ENCODE peak calls at places on chromosome 9, in six cellular contexts. L is left lobe of liver; B is activated T-cell treated with anti-CD3 and anti-CD28 coated beads, Interleukin-2, amount 50 U/mL, for 4 hours; D is mucosa of descending colon; R is left cardiac atrium; U is left ventricle myocardium superior. W is an unnamed sample.

GRCh38 chr9:111599948-111600343 is 499 bp upstream of the PTGR1 start:
- ATAC-seq in B (no peak), D (peak), L (peak), U (peak), R (peak), W (peak)

GRCh38 chr9:133701981-133702797 is 36.0 kb downstream of the SARDH start:
- ATAC-seq in L (peak), D (peak), B (peak), U (peak), R (peak), W (peak)

GRCh38 chr9:128288273-128289004 is 12.4 kb downstream of the SWI5 start:
- ATAC-seq in R (no peak), D (no peak), U (no peak), L (no peak), B (no peak), W (no peak)

GRCh38 chr9:5879419-5880181 is 11.1 kb upstream of the MLANA start:
- ATAC-seq in D (peak), U (no peak), B (no peak), L (no peak), R (no peak), W (peak)

GRCh38 chr9:112411626-112412027 is 31.7 kb downstream of the HSDL2 start:
- ATAC-seq in L (peak), B (no peak), R (no peak), U (no peak), D (no peak), W (peak)

GRCh38 chr9:110744753-110745522 is 76.3 kb downstream of the MUSK start:
- ATAC-seq in D (peak), U (peak), L (no peak), B (no peak), R (peak), W (peak)

GRCh38 chr9:121298689-121299112 is 30.7 kb downstream of the GSN start:
- ATAC-seq in U (peak), B (no peak), D (peak), R (peak), L (no peak), W (peak)

GRCh38 chr9:129932303-129933151 is 97.3 kb downstream of the USP20 start:
- ATAC-seq in B (peak), D (no peak), R (no peak), L (no peak), U (peak), W (no peak)

GRCh38 chr9:136012651-136013050 is 51.5 kb upstream of the UBAC1 start:
- ATAC-seq in D (no peak), L (no peak), U (peak), B (no peak), R (no peak), W (no peak)

GRCh38 chr9:76655121-76655531 is 109.1 kb upstream of the PCA3 start:
- ATAC-seq in L (no peak), B (peak), D (no peak), U (no peak), R (no peak), W (no peak)

GRCh38 chr9:29773676-29774075 is 2200.4 kb upstream of the C9orf72 start:
- ATAC-seq in D (peak), B (no peak), L (no peak), R (no peak), U (no peak), W (peak)

GRCh38 chr9:98333703-98334582 is 78.5 kb upstream of the TBC1D2 start:
- ATAC-seq in L (no peak), U (no peak), D (no peak), B (no peak), R (no peak), W (no peak)

GRCh38 chr9:127505396-127506116 is 54.2 kb downstream of the LRSAM1 start:
- ATAC-seq in R (no peak), B (peak), U (peak), L (peak), D (peak), W (peak)

GRCh38 chr9:109369285-109369684 is 48.4 kb upstream of the EPB41L4B start:
- ATAC-seq in R (no peak), B (no peak), D (no peak), L (no peak), U (no peak), W (no peak)

GRCh38 chr9:7784472-7784871 is 15.1 kb downstream of the DMAC1 start:
- ATAC-seq in R (no peak), L (no peak), D (peak), B (no peak), U (no peak), W (no peak)

GRCh38 chr9:13675638-13676000 is 396.1 kb upstream of the MPDZ start:
- ATAC-seq in D (no peak), L (no peak), B (no peak), U (peak), R (peak), W (no peak)

GRCh38 chr9:137721479-137721878 is 102.7 kb downstream of the EHMT1 start:
- ATAC-seq in D (no peak), R (no peak), U (no peak), B (peak), L (no peak), W (no peak)

GRCh38 chr9:105712773-105713172 is 18.4 kb downstream of the TMEM38B start:
- ATAC-seq in R (no peak), L (no peak), B (no peak), U (peak), D (no peak), W (no peak)

GRCh38 chr9:131627846-131628820 is 82.8 kb downstream of the PRRT1B start:
- ATAC-seq in U (peak), D (peak), B (peak), R (peak), L (peak), W (peak)

GRCh38 chr9:127572961-127573727 is 38.9 kb upstream of the STXBP1 start:
- ATAC-seq in R (no peak), U (no peak), D (peak), L (no peak), B (no peak), W (no peak)

GRCh38 chr9:37966443-37967271 is 62.7 kb upstream of the SLC25A51 start:
- ATAC-seq in U (no peak), D (peak), R (no peak), L (no peak), B (no peak), W (peak)

GRCh38 chr9:123176949-123177348 is 91.4 kb downstream of the STRBP start:
- ATAC-seq in R (no peak), L (no peak), B (no peak), U (peak), D (no peak), W (no peak)

GRCh38 chr9:129665008-129665771 is at the start of gene PRRX2:
- ATAC-seq in D (peak), U (peak), L (peak), B (peak), R (peak), W (peak)

GRCh38 chr9:113350338-113350672 is 964 bp downstream of the BSPRY start:
- ATAC-seq in U (no peak), L (no peak), B (no peak), R (no peak), D (peak), W (peak)

GRCh38 chr9:27386759-27387158 is 89.8 kb upstream of the EQTN start:
- ATAC-seq in U (no peak), L (peak), R (no peak), D (peak), B (no peak), W (no peak)

GRCh38 chr9:108151161-108151586 is 661.6 kb upstream of the KLF4 start:
- ATAC-seq in B (no peak), R (peak), D (peak), L (no peak), U (peak), W (no peak)

GRCh38 chr9:21965401-21965951 is 28.7 kb downstream of the CDKN2A start:
- ATAC-seq in R (peak), U (no peak), D (peak), B (peak), L (peak), W (peak)

GRCh38 chr9:91415290-91415689 is 8.3 kb downstream of the NFIL3 start:
- ATAC-seq in B (peak), R (no peak), D (peak), U (no peak), L (no peak), W (no peak)

GRCh38 chr9:33165263-33166151 is 1.6 kb downstream of the B4GALT1 start:
- ATAC-seq in L (peak), R (no peak), B (no peak), D (peak), U (peak), W (no peak)

GRCh38 chr9:115133649-115134048 is 15.7 kb upstream of the TNC start:
- ATAC-seq in U (peak), B (no peak), D (peak), R (no peak), L (no peak), W (no peak)

GRCh38 chr9:20872340-20872977 is 159.0 kb downstream of the HACD4 start:
- ATAC-seq in R (no peak), B (no peak), U (no peak), D (no peak), L (no peak), W (no peak)

GRCh38 chr9:20815923-20816703 is 132.1 kb downstream of the FOCAD start:
- ATAC-seq in R (no peak), B (no peak), U (no peak), D (no peak), L (no peak), W (no peak)

GRCh38 chr9:22148876-22149637 is 140.0 kb upstream of the CDKN2B start:
- ATAC-seq in L (no peak), D (no peak), R (no peak), U (peak), B (no peak), W (no peak)

GRCh38 chr9:88747768-88748167 is 212.8 kb downstream of the NXNL2 start:
- ATAC-seq in B (no peak), D (peak), L (no peak), R (peak), U (peak), W (peak)

GRCh38 chr9:1320667-1321195 is 270.6 kb downstream of the DMRT2 start:
- ATAC-seq in U (peak), R (peak), D (no peak), B (no peak), L (no peak), W (no peak)

GRCh38 chr9:124743686-124744348 is 27.3 kb downstream of the NR6A1 start:
- ATAC-seq in D (peak), R (no peak), U (no peak), L (no peak), B (no peak), W (no peak)

GRCh38 chr9:91146391-91147019 is 215.2 kb downstream of the AUH start:
- ATAC-seq in R (no peak), B (peak), L (no peak), U (peak), D (peak), W (no peak)

GRCh38 chr9:122287214-122287613 is 22.5 kb downstream of the MRRF start:
- ATAC-seq in U (no peak), R (no peak), L (no peak), D (no peak), B (no peak), W (no peak)

GRCh38 chr9:135491764-135492163 is 8.7 kb upstream of the MRPS2 start:
- ATAC-seq in D (no peak), L (peak), U (no peak), R (no peak), B (no peak), W (no peak)

GRCh38 chr9:112408819-112409218 is 28.9 kb downstream of the HSDL2 start:
- ATAC-seq in B (no peak), U (no peak), L (no peak), D (no peak), R (no peak), W (no peak)